ENCODE peak calls at places on chromosome 10, in five cellular contexts. One of them, this sample, is unnamed.
A peak's percentile ranks its signal among the peaks of the same experiment; 100 is the strongest.

GRCh38 chr10:113540845-113541553 is 11.9 kb upstream of the HABP2 start:
- DNase-seq in H9: no peak
- DNase-seq in H1: no peak
- DNase-seq in IMR-90: no peak
- DNase-seq in neuronal stem cell: no peak
- DNase-seq in this sample: no peak

GRCh38 chr10:3123571-3124411 is 48.8 kb downstream of the PITRM1 start:
- DNase-seq in neuronal stem cell: no peak
- DNase-seq in H9: no peak
- DNase-seq in H1: no peak
- DNase-seq in IMR-90: no peak
- DNase-seq in this sample: no peak

GRCh38 chr10:105770813-105771212 is 1129.7 kb downstream of the SORCS3 start:
- DNase-seq in H9: no peak
- DNase-seq in H1: no peak
- DNase-seq in neuronal stem cell: no peak
- DNase-seq in IMR-90: no peak
- DNase-seq in this sample: no peak

GRCh38 chr10:6201511-6201975 is 1.2 kb upstream of the PFKFB3 start:
- DNase-seq in H9: peak; percentile 59
- DNase-seq in IMR-90: peak; percentile 70
- DNase-seq in neuronal stem cell: peak; percentile 48
- DNase-seq in H1: peak; percentile 67
- DNase-seq in this sample: peak; percentile 67

GRCh38 chr10:30368065-30368718 is 19.1 kb upstream of the MTPAP start:
- DNase-seq in H9: peak; percentile 49
- DNase-seq in H1: peak; percentile 44
- DNase-seq in neuronal stem cell: no peak
- DNase-seq in IMR-90: no peak
- DNase-seq in this sample: no peak

GRCh38 chr10:77458986-77459590 is 178.5 kb downstream of the KCNMA1 start:
- DNase-seq in neuronal stem cell: no peak
- DNase-seq in IMR-90: peak; percentile 49
- DNase-seq in H1: no peak
- DNase-seq in H9: no peak
- DNase-seq in this sample: peak; percentile 95

GRCh38 chr10:117266400-117266799 is 25.5 kb downstream of the SLC18A2 start:
- DNase-seq in H1: no peak
- DNase-seq in H9: no peak
- DNase-seq in IMR-90: no peak
- DNase-seq in neuronal stem cell: no peak
- DNase-seq in this sample: no peak

GRCh38 chr10:75469018-75469616 is 37.7 kb downstream of the LRMDA start:
- DNase-seq in neuronal stem cell: no peak
- DNase-seq in H9: no peak
- DNase-seq in H1: no peak
- DNase-seq in IMR-90: peak; percentile 84
- DNase-seq in this sample: peak; percentile 38

GRCh38 chr10:122034149-122034756 is 45.3 kb downstream of the TACC2 start:
- DNase-seq in neuronal stem cell: no peak
- DNase-seq in IMR-90: peak; percentile 61
- DNase-seq in H9: no peak
- DNase-seq in H1: no peak
- DNase-seq in this sample: no peak

GRCh38 chr10:26486985-26487850 is 49.1 kb downstream of the APBB1IP start:
- DNase-seq in H9: no peak
- DNase-seq in H1: no peak
- DNase-seq in IMR-90: peak; percentile 37
- DNase-seq in neuronal stem cell: no peak
- DNase-seq in this sample: peak; percentile 92

GRCh38 chr10:110006358-110007170 is 1.2 kb upstream of the ADD3 start:
- DNase-seq in IMR-90: peak; percentile 70
- DNase-seq in H9: peak; percentile 33
- DNase-seq in neuronal stem cell: peak; percentile 31
- DNase-seq in H1: no peak
- DNase-seq in this sample: no peak

GRCh38 chr10:56585447-56586171 is 224.6 kb upstream of the ZWINT start:
- DNase-seq in neuronal stem cell: no peak
- DNase-seq in H1: peak; percentile 42
- DNase-seq in IMR-90: no peak
- DNase-seq in H9: no peak
- DNase-seq in this sample: no peak

GRCh38 chr10:113866551-113867394 is 12.3 kb downstream of the NHLRC2 start:
- DNase-seq in IMR-90: no peak
- DNase-seq in H9: no peak
- DNase-seq in neuronal stem cell: no peak
- DNase-seq in H1: no peak
- DNase-seq in this sample: no peak

GRCh38 chr10:31604141-31604540 is 285.1 kb downstream of the ZEB1 start:
- DNase-seq in neuronal stem cell: no peak
- DNase-seq in H1: no peak
- DNase-seq in IMR-90: peak; percentile 41
- DNase-seq in H9: no peak
- DNase-seq in this sample: peak; percentile 61

GRCh38 chr10:5550621-5551530 is 26.1 kb downstream of the CALML3 start:
- DNase-seq in neuronal stem cell: no peak
- DNase-seq in H9: no peak
- DNase-seq in H1: no peak
- DNase-seq in IMR-90: peak; percentile 53
- DNase-seq in this sample: peak; percentile 82

GRCh38 chr10:11878776-11879175 is 55.6 kb downstream of the PROSER2 start:
- DNase-seq in IMR-90: no peak
- DNase-seq in H1: no peak
- DNase-seq in H9: no peak
- DNase-seq in neuronal stem cell: no peak
- DNase-seq in this sample: no peak

GRCh38 chr10:21238044-21238443 is 287.4 kb downstream of the SKIDA1 start:
- DNase-seq in IMR-90: no peak
- DNase-seq in H9: no peak
- DNase-seq in H1: no peak
- DNase-seq in neuronal stem cell: no peak
- DNase-seq in this sample: no peak

GRCh38 chr10:91909178-91909677 is at the start of gene FGFBP3:
- DNase-seq in neuronal stem cell: no peak
- DNase-seq in IMR-90: peak; percentile 45
- DNase-seq in H1: peak; percentile 61
- DNase-seq in H9: peak; percentile 71
- DNase-seq in this sample: no peak

GRCh38 chr10:114631090-114631677 is 26.9 kb downstream of the ABLIM1 start:
- DNase-seq in IMR-90: no peak
- DNase-seq in neuronal stem cell: no peak
- DNase-seq in H1: no peak
- DNase-seq in H9: no peak
- DNase-seq in this sample: no peak

GRCh38 chr10:71326464-71326881 is 7.4 kb downstream of the SLC29A3 start:
- DNase-seq in neuronal stem cell: no peak
- DNase-seq in IMR-90: no peak
- DNase-seq in H9: no peak
- DNase-seq in H1: no peak
- DNase-seq in this sample: no peak

GRCh38 chr10:69359089-69360025 is 57.4 kb downstream of the TACR2 start:
- DNase-seq in H9: no peak
- DNase-seq in IMR-90: no peak
- DNase-seq in neuronal stem cell: no peak
- DNase-seq in H1: no peak
- DNase-seq in this sample: no peak

GRCh38 chr10:74898201-74898976 is 72.0 kb downstream of the KAT6B start:
- DNase-seq in H9: no peak
- DNase-seq in H1: no peak
- DNase-seq in neuronal stem cell: no peak
- DNase-seq in IMR-90: peak; percentile 19
- DNase-seq in this sample: no peak

GRCh38 chr10:112687647-112688046 is 240.6 kb downstream of the VTI1A start:
- DNase-seq in H1: no peak
- DNase-seq in neuronal stem cell: no peak
- DNase-seq in IMR-90: peak; percentile 64
- DNase-seq in H9: no peak
- DNase-seq in this sample: no peak

GRCh38 chr10:17454801-17455520 is 566 bp upstream of the ST8SIA6 start:
- DNase-seq in H9: no peak
- DNase-seq in neuronal stem cell: no peak
- DNase-seq in IMR-90: no peak
- DNase-seq in H1: no peak
- DNase-seq in this sample: no peak
- H3K4ac ChIP-seq in H9: no peak overlapping the region
- H3K4ac ChIP-seq in neuronal stem cell: no peak overlapping the region
- H3K4ac ChIP-seq in IMR-90: no peak overlapping the region
- H3K4ac ChIP-seq in H1: no peak overlapping the region
- H3K4ac ChIP-seq in this sample: no peak overlapping the region

DNA sequence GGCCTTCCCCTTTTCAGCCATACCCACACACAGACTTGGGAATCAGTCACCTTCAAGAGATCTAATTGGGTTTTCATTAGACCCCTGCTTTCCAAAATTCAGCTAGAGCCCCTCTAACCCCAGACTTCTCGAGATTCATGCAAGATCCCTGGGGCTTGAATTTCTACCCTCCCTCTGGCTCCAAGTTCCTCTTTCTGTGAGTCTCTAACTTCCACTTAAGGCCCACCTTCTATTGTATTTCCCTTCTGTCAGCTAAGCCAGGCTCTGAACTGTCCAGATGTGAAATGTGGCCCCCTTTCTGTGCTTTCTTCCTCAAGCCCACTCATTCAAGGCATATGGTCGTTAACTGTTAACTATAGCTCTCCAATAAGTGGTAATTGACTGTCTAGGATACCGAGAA is 132.2 kb downstream of the ZNF365 start:
- DNase-seq in H9: no peak
- DNase-seq in H1: no peak
- DNase-seq in IMR-90: no peak
- DNase-seq in neuronal stem cell: no peak
- DNase-seq in this sample: no peak
- H3K18ac ChIP-seq in H9: no peak overlapping the region
- H3K18ac ChIP-seq in H1: no peak overlapping the region
- H3K18ac ChIP-seq in IMR-90: no peak overlapping the region
- H3K18ac ChIP-seq in neuronal stem cell: no peak overlapping the region
- H3K18ac ChIP-seq in this sample: no peak overlapping the region

DNA sequence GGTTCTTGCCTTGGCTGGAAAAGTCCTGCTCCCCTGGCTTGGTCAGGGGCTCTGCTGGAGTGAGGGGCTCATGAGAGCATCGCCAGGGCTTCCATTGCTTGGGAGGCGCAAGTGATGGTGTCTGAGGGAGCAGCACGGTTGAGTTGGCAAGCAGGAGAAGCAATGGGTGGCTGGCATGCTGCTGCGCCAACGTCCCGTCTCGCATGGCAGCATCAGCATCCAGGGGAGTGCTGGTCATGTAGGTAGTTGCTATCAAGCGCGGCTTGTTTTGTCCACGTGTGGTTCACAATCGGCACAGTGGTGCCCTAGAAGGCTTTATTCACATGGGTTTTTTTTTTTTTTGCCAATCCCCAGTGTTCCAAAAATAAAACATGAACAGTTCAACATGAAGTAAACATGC is 3.8 kb downstream of the PYROXD2 start:
- DNase-seq in H1: no peak
- DNase-seq in H9: no peak
- DNase-seq in IMR-90: no peak
- DNase-seq in neuronal stem cell: no peak
- DNase-seq in this sample: no peak
- H4K91ac ChIP-seq in H1: no peak overlapping the region
- H4K91ac ChIP-seq in H9: no peak overlapping the region
- H4K91ac ChIP-seq in IMR-90: no peak overlapping the region
- H4K91ac ChIP-seq in neuronal stem cell: no peak overlapping the region
- H4K91ac ChIP-seq in this sample: no peak overlapping the region

DNA sequence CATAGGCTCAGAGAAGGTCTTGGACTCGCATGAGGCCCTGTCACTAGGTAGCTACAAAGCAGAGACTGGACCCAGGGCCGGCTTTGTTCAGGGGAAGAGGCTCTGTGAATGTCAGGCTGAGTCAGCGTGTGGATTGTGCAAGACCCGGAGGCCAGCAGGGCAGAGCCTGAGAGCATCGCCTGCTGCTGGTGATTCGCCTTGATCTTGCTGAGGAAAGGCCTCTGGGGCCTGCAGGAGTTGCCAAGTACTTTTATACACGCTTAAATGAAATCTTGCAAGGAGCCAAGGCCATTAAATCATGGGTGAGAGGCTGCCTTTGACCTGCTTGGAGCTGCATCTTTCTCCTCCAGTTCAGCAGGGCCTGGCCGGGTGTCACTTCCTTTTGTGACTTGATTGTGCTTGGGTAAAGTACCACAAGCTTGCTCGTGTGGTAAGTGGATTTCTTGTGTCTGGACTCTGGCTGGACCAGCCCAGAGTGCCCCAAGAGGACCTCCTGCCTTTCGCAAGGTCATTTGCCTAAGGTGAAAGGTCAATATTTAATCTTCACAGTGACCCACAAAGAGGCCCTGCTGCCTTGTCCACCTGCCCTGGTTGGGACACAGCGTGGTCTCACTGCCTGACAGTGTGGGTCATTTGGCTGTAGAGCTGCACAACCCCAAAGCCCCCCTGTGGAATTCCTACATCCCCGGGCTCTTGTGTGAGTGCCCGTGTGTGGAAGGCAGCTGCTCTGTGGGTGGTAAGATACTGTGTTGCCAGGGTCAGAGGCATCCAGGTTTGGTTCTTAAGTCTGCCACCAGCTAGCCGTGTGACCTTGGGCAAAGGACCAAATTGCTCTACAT is 38.6 kb upstream of the SH2D4B start:
- DNase-seq in IMR-90: peak; percentile 97
- DNase-seq in H1: no peak
- DNase-seq in H9: peak; percentile 51
- DNase-seq in neuronal stem cell: no peak
- DNase-seq in this sample: peak; percentile 97
- H3K4ac ChIP-seq in IMR-90: peak overlapping the region; percentile 84
- H3K4ac ChIP-seq in H1: no peak overlapping the region
- H3K4ac ChIP-seq in H9: no peak overlapping the region
- H3K4ac ChIP-seq in neuronal stem cell: no peak overlapping the region
- H3K4ac ChIP-seq in this sample: no peak overlapping the region

GRCh38 chr10:130137077-130137448 is 872 bp downstream of the GLRX3 start:
- DNase-seq in H1: no peak
- DNase-seq in H9: no peak
- DNase-seq in neuronal stem cell: peak; percentile 26
- DNase-seq in IMR-90: peak; percentile 48
- DNase-seq in this sample: no peak
- H3K18ac ChIP-seq in H1: peak overlapping the region; percentile 43
- H3K18ac ChIP-seq in H9: no peak overlapping the region
- H3K18ac ChIP-seq in neuronal stem cell: peak overlapping the region; percentile 80
- H3K18ac ChIP-seq in IMR-90: no peak overlapping the region
- H3K18ac ChIP-seq in this sample: peak overlapping the region; percentile 41

DNA sequence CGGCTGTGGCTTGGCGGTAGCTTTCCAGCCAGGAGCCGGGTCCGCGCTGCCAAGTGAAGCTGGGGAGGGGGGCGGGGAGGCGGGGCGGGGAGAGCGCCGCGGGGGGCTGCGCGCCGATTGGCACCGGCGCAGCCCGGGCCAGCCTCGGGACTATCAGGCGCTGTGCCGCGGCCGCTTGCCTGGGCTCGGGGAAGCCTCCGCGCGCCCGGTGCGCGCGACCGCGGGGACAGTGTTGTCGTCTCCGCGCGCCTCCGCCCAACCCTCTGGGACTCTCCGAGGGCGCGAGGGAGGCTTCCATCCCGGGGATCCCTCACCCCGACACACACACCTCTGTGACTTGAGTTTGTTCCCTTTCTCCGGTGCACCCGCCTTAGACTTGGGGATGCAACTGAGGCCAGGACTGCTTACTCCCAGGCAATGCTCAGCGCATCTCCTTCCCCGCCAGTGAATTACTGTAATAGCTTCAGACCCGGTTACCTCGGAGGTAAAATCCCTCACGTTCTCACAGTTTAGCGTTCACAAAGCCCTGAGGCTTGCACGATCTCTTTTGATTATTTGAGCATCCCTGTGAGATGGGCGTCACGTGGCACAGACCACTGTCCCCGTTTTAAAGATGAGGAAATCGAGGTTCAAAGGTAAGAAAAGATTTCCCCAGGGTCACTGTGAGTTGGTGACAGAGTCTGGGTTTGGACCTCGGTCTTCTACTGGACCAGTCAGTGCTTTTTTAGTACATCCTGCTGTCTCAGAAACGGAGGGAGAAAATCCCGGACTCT is at the start of gene NKX1-2:
- DNase-seq in H9: peak; percentile 90
- DNase-seq in H1: peak; percentile 89
- DNase-seq in neuronal stem cell: peak; percentile 63
- DNase-seq in IMR-90: no peak
- DNase-seq in this sample: no peak
- H4K91ac ChIP-seq in H9: no peak within 1 kb of the TSS
- H4K91ac ChIP-seq in H1: peak within 1 kb of the TSS; percentile 85
- H4K91ac ChIP-seq in neuronal stem cell: no peak within 1 kb of the TSS
- H4K91ac ChIP-seq in IMR-90: no peak within 1 kb of the TSS
- H4K91ac ChIP-seq in this sample: no peak within 1 kb of the TSS